ENCODE peak calls at places on chromosome 9, in six cellular contexts. V is dorsolateral prefrontal cortex, J is lower leg skin, M is stomach, Q is PC-9, S is right lobe of liver. F is an unnamed sample.

GRCh38 chr9:125784286-125785049 is 37.3 kb downstream of the PBX3 start:
- DNase-seq in V (no peak), M (no peak), S (no peak), J (no peak), Q (no peak), F (no peak)

GRCh38 chr9:80605129-80605528 is 1033.4 kb downstream of the TLE4 start:
- DNase-seq in Q (no peak), M (no peak), J (no peak), V (no peak), S (no peak), F (peak; percentile 49)

GRCh38 chr9:98657897-98658296 is 50.8 kb downstream of the GABBR2 start:
- DNase-seq in S (no peak), Q (no peak), M (no peak), V (no peak), J (no peak), F (peak; percentile 84)

GRCh38 chr9:72041775-72042194 is 18.6 kb downstream of the C9orf57 start:
- DNase-seq in V (no peak), J (peak; percentile 92), M (no peak), Q (peak; percentile 76), S (peak; percentile 89), F (peak; percentile 96)

GRCh38 chr9:92808726-92809451 is 44.3 kb upstream of the BICD2 start:
- DNase-seq in S (peak; percentile 67), J (peak; percentile 93), V (peak; percentile 54), Q (peak; percentile 88), M (peak; percentile 70), F (peak; percentile 79)

GRCh38 chr9:36995927-36996471 is 38.1 kb downstream of the PAX5 start:
- DNase-seq in S (peak; percentile 69), V (peak; percentile 43), J (no peak), Q (peak; percentile 66), M (peak; percentile 70), F (peak; percentile 71)

GRCh38 chr9:117088786-117089185 is 326.1 kb downstream of the ASTN2 start:
- DNase-seq in S (no peak), Q (no peak), M (no peak), V (no peak), J (no peak), F (no peak)

GRCh38 chr9:87613265-87614111 is 112.4 kb upstream of the CTSL start:
- DNase-seq in S (no peak), J (no peak), Q (no peak), V (no peak), M (peak; percentile 59), F (no peak)

GRCh38 chr9:123686131-123686848 is 243.6 kb downstream of the DENND1A start:
- DNase-seq in V (no peak), M (no peak), J (no peak), Q (peak; percentile 49), S (no peak), F (peak; percentile 57)

GRCh38 chr9:106893088-106893487 is 30.1 kb downstream of the ZNF462 start:
- DNase-seq in M (no peak), J (no peak), Q (peak; percentile 45), V (no peak), S (no peak), F (peak; percentile 60)

GRCh38 chr9:76818271-76818670 is 54.0 kb downstream of the PCA3 start:
- DNase-seq in V (peak; percentile 53), M (peak; percentile 69), S (no peak), J (no peak), Q (peak; percentile 65), F (peak; percentile 93)

GRCh38 chr9:88992556-88992955 is 1.3 kb downstream of the S1PR3 start:
- DNase-seq in J (peak; percentile 70), S (no peak), M (no peak), Q (no peak), V (no peak), F (no peak)

GRCh38 chr9:82961504-82962125 is 101.3 kb downstream of the RASEF start:
- DNase-seq in S (peak; percentile 70), Q (peak; percentile 79), J (no peak), M (peak; percentile 86), V (peak; percentile 82), F (peak; percentile 85)

GRCh38 chr9:106310782-106311181 is 552.2 kb upstream of the ZNF462 start:
- DNase-seq in M (no peak), J (no peak), V (no peak), Q (no peak), S (no peak), F (no peak)

GRCh38 chr9:18393340-18394130 is 80.4 kb upstream of the ADAMTSL1 start:
- DNase-seq in Q (peak; percentile 44), M (peak; percentile 76), J (no peak), V (no peak), S (no peak), F (peak; percentile 97)

GRCh38 chr9:72661401-72662135 is 140.2 kb downstream of the TMC1 start:
- DNase-seq in Q (no peak), J (no peak), V (no peak), M (no peak), S (no peak), F (peak; percentile 72)

GRCh38 chr9:125329978-125330377 is 68.4 kb downstream of the GAPVD1 start:
- DNase-seq in J (no peak), V (no peak), S (no peak), M (no peak), Q (no peak), F (peak; percentile 55)

GRCh38 chr9:123353984-123354591 is 1.9 kb upstream of the CRB2 start:
- DNase-seq in V (peak; percentile 79), M (peak; percentile 72), S (no peak), Q (peak; percentile 74), J (peak; percentile 90), F (peak; percentile 48)

GRCh38 chr9:116000748-116001329 is 152.8 kb upstream of the PAPPA start:
- DNase-seq in M (peak; percentile 26), Q (no peak), V (no peak), J (no peak), S (no peak), F (peak; percentile 31)
- TF ChIP-seq CTCF in M (no peak), Q (peak; percentile 53), V (peak; percentile 41), J (no peak), S (peak; percentile 37), F (peak; percentile 60)

GRCh38 chr9:131310833-131311554 is 21.5 kb downstream of the PLPP7 start:
- DNase-seq in J (no peak), V (no peak), Q (no peak), M (peak; percentile 40), S (no peak), F (no peak)
- H3K4me3 ChIP-seq in J (no peak overlapping the region), V (no peak overlapping the region), Q (no peak overlapping the region), M (no peak overlapping the region), S (no peak overlapping the region), F (no peak overlapping the region)

DNA sequence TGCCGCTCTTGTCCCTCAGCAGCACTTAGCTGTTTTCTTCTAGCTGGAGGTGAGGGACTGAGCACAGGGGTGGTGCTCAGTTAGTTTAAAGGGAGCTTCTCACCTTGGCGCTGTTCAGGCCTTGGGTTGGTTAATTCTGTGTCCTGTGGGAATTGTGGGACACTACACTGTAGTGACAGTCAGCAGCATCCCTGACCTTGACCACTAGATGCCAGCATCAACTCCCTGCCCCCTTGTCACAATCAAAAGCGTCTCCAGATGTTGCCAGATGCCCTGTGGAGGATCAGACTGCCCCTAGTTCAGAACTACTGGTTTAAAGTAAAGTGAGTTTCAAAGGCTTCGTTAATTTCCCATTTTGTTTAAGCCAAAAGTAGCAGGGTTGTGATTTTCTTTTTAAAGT is 65.5 kb upstream of the DMRT3 start:
- DNase-seq in V (no peak), M (no peak), Q (no peak), S (no peak), J (no peak), F (no peak)
- TF ChIP-seq CTCF in V (no peak), M (no peak), Q (no peak), S (no peak), J (no peak), F (peak; percentile 13)

GRCh38 chr9:127778280-127779135 is at the start of gene SH2D3C:
- DNase-seq in S (peak; percentile 64), J (no peak), Q (no peak), V (no peak), M (no peak), F (no peak)

GRCh38 chr9:127773981-127774380 is 4.5 kb downstream of the SH2D3C start:
- DNase-seq in M (no peak), V (no peak), Q (no peak), S (no peak), J (no peak), F (no peak)

GRCh38 chr9:127776919-127777280 is 1.6 kb downstream of the SH2D3C start:
- DNase-seq in Q (no peak), V (no peak), J (no peak), M (no peak), S (no peak), F (no peak)

GRCh38 chr9:127777368-127777960 is 1.0 kb downstream of the SH2D3C start:
- DNase-seq in S (no peak), J (no peak), V (no peak), Q (no peak), M (no peak), F (no peak)

GRCh38 chr9:127776195-127776918 is 2.1 kb downstream of the SH2D3C start:
- DNase-seq in S (no peak), J (no peak), M (no peak), Q (no peak), V (no peak), F (no peak)
- H3K4me3 ChIP-seq in S (peak overlapping the region; percentile 14), J (no peak overlapping the region), M (peak overlapping the region; percentile 34), Q (no peak overlapping the region), V (peak overlapping the region; percentile 25), F (no peak overlapping the region)

GRCh38 chr9:131546336-131547084 is 1.2 kb downstream of the PRRT1B start:
- DNase-seq in Q (peak; percentile 69), V (no peak), S (no peak), J (no peak), M (peak; percentile 63), F (no peak)
- TF ChIP-seq CTCF in Q (no peak), V (no peak), S (no peak), J (no peak), M (no peak), F (no peak)

F was measured in epithelial cell of esophagus.